ENCODE peak calls at places on chromosomes 3 and 15, in six cellular contexts. One of them, this sample, is unnamed.

GRCh38 chr3:122091602-122092006 is 36.4 kb downstream of the CD86 start:
- DNase-seq in cardiac muscle cell: no peak
- DNase-seq in astrocyte of the spinal cord: no peak
- DNase-seq in activated B cell treated with CpG ODN at 0.5 μM for 24 hours: no peak
- DNase-seq in fibroblast of pulmonary artery: no peak
- DNase-seq in keratinocyte: no peak
- DNase-seq in this sample: no peak

GRCh38 chr3:124260206-124260915 is 268.4 kb upstream of the ROPN1 start:
- DNase-seq in cardiac muscle cell: no peak
- DNase-seq in astrocyte of the spinal cord: peak
- DNase-seq in activated B cell treated with CpG ODN at 0.5 μM for 24 hours: no peak
- DNase-seq in fibroblast of pulmonary artery: peak
- DNase-seq in keratinocyte: no peak
- DNase-seq in this sample: no peak

GRCh38 chr15:101207867-101208288 is 44.0 kb downstream of the CHSY1 start:
- DNase-seq in cardiac muscle cell: no peak
- DNase-seq in astrocyte of the spinal cord: peak
- DNase-seq in activated B cell treated with CpG ODN at 0.5 μM for 24 hours: no peak
- DNase-seq in fibroblast of pulmonary artery: peak
- DNase-seq in keratinocyte: no peak
- DNase-seq in this sample: no peak

GRCh38 chr3:65348596-65348995 is 660.8 kb upstream of the ADAMTS9 start:
- DNase-seq in cardiac muscle cell: no peak
- DNase-seq in astrocyte of the spinal cord: peak
- DNase-seq in activated B cell treated with CpG ODN at 0.5 μM for 24 hours: no peak
- DNase-seq in fibroblast of pulmonary artery: peak
- DNase-seq in keratinocyte: no peak
- DNase-seq in this sample: no peak

GRCh38 chr3:155026999-155027591 is 53.0 kb upstream of the MME start:
- DNase-seq in cardiac muscle cell: no peak
- DNase-seq in astrocyte of the spinal cord: peak
- DNase-seq in activated B cell treated with CpG ODN at 0.5 μM for 24 hours: no peak
- DNase-seq in fibroblast of pulmonary artery: peak
- DNase-seq in keratinocyte: no peak
- DNase-seq in this sample: no peak

GRCh38 chr3:170483485-170484262 is 65.0 kb downstream of the CLDN11 start:
- DNase-seq in cardiac muscle cell: no peak
- DNase-seq in astrocyte of the spinal cord: no peak
- DNase-seq in activated B cell treated with CpG ODN at 0.5 μM for 24 hours: no peak
- DNase-seq in fibroblast of pulmonary artery: no peak
- DNase-seq in keratinocyte: no peak
- DNase-seq in this sample: no peak

GRCh38 chr15:98727115-98728040 is 79.0 kb downstream of the IGF1R start:
- DNase-seq in cardiac muscle cell: peak
- DNase-seq in astrocyte of the spinal cord: peak
- DNase-seq in activated B cell treated with CpG ODN at 0.5 μM for 24 hours: no peak
- DNase-seq in fibroblast of pulmonary artery: peak
- DNase-seq in keratinocyte: peak
- DNase-seq in this sample: peak

GRCh38 chr3:72306800-72307341 is 521.9 kb upstream of the PROK2 start:
- DNase-seq in cardiac muscle cell: peak
- DNase-seq in astrocyte of the spinal cord: peak
- DNase-seq in activated B cell treated with CpG ODN at 0.5 μM for 24 hours: no peak
- DNase-seq in fibroblast of pulmonary artery: peak
- DNase-seq in keratinocyte: no peak
- DNase-seq in this sample: no peak

GRCh38 chr3:57068437-57069089 is 8.1 kb downstream of the SPATA12 start:
- DNase-seq in cardiac muscle cell: peak
- DNase-seq in astrocyte of the spinal cord: peak
- DNase-seq in activated B cell treated with CpG ODN at 0.5 μM for 24 hours: peak
- DNase-seq in fibroblast of pulmonary artery: peak
- DNase-seq in keratinocyte: peak
- DNase-seq in this sample: no peak

GRCh38 chr15:67652586-67652985 is 110.1 kb downstream of the MAP2K5 start:
- DNase-seq in cardiac muscle cell: no peak
- DNase-seq in astrocyte of the spinal cord: no peak
- DNase-seq in activated B cell treated with CpG ODN at 0.5 μM for 24 hours: no peak
- DNase-seq in fibroblast of pulmonary artery: no peak
- DNase-seq in keratinocyte: no peak
- DNase-seq in this sample: no peak

DNA sequence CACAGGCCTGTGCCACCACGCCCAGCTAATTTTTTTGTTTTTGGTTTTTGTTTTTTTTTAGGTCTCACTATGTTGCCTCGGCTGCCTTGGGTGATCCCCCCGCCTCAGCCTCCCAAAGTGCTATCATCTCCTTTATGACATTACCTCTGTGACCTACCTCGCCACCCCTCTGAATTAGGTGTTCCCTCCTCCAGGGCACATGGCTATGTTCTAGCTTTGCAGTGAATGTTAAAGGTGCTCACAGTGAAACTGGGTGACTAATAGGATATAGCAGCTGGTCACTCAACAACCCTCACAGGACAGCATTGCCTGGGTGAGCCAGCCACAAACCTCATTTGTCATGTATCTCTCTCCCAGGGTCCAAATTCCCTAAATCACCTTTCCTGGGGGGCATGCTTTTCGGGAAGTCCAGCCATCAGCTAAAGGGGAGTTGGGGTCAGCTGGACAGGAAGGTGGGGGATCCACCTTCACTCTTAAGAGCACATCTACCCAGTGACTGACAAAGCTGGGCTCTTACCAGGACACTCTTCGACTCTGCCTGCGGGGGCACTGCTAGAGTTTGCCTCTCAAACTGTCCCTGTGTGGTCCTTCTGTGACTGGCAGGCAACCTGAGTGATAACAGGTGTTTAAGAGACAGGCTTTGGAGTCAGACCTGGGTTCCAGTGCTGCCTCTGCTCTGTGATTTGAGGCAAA is 1.6 kb upstream of the TTLL3 start:
- DNase-seq in cardiac muscle cell: peak
- DNase-seq in astrocyte of the spinal cord: no peak
- DNase-seq in activated B cell treated with CpG ODN at 0.5 μM for 24 hours: no peak
- DNase-seq in fibroblast of pulmonary artery: peak
- DNase-seq in keratinocyte: no peak
- DNase-seq in this sample: no peak
- TF ChIP-seq CTCF in cardiac muscle cell: no peak
- TF ChIP-seq CTCF in astrocyte of the spinal cord: peak
- TF ChIP-seq CTCF in activated B cell treated with CpG ODN at 0.5 μM for 24 hours: no peak
- TF ChIP-seq CTCF in fibroblast of pulmonary artery: peak
- TF ChIP-seq CTCF in keratinocyte: peak
- TF ChIP-seq CTCF in this sample: peak

GRCh38 chr3:13221491-13221890 is 148.3 kb upstream of the IQSEC1 start:
- DNase-seq in cardiac muscle cell: no peak
- DNase-seq in astrocyte of the spinal cord: no peak
- DNase-seq in activated B cell treated with CpG ODN at 0.5 μM for 24 hours: no peak
- DNase-seq in fibroblast of pulmonary artery: no peak
- DNase-seq in keratinocyte: no peak
- DNase-seq in this sample: no peak
- TF ChIP-seq CTCF in cardiac muscle cell: no peak
- TF ChIP-seq CTCF in astrocyte of the spinal cord: no peak
- TF ChIP-seq CTCF in activated B cell treated with CpG ODN at 0.5 μM for 24 hours: no peak
- TF ChIP-seq CTCF in fibroblast of pulmonary artery: no peak
- TF ChIP-seq CTCF in keratinocyte: no peak
- TF ChIP-seq CTCF in this sample: no peak

DNA sequence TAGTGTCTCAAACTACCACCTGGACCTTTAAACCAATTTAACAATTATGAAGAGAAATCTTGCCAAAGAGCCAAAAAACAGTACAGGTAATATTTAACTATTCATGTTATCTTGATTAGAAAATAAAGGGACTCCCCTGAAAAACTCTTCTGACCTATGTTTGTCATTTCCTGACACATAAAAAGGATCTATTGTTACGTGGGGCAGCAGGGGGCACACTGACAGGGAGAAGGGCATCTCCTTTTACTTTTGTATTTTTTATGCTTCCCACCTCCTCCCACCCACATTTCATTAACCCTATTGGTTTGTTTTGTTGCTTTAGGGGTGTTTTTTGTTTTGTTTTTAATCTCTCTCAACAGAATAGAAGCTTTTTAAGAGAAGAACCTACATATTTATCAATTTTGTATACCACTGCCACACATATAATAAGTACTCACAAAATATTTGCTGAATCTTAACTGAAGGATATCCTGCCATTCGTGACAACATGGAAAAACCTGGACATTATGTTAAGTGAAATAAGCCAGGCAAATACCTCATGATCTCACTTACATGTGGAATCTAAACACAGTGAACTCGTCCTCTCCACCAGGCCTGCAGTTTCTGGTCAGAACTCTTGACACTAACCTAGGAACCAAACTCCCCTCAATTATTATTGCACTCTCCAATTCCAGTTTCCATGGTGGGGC is 17.7 kb downstream of the STAG1 start:
- DNase-seq in cardiac muscle cell: no peak
- DNase-seq in astrocyte of the spinal cord: no peak
- DNase-seq in activated B cell treated with CpG ODN at 0.5 μM for 24 hours: no peak
- DNase-seq in fibroblast of pulmonary artery: peak
- DNase-seq in keratinocyte: no peak
- DNase-seq in this sample: no peak
- TF ChIP-seq CTCF in cardiac muscle cell: peak
- TF ChIP-seq CTCF in astrocyte of the spinal cord: no peak
- TF ChIP-seq CTCF in activated B cell treated with CpG ODN at 0.5 μM for 24 hours: no peak
- TF ChIP-seq CTCF in fibroblast of pulmonary artery: peak
- TF ChIP-seq CTCF in keratinocyte: no peak
- TF ChIP-seq CTCF in this sample: no peak

DNA sequence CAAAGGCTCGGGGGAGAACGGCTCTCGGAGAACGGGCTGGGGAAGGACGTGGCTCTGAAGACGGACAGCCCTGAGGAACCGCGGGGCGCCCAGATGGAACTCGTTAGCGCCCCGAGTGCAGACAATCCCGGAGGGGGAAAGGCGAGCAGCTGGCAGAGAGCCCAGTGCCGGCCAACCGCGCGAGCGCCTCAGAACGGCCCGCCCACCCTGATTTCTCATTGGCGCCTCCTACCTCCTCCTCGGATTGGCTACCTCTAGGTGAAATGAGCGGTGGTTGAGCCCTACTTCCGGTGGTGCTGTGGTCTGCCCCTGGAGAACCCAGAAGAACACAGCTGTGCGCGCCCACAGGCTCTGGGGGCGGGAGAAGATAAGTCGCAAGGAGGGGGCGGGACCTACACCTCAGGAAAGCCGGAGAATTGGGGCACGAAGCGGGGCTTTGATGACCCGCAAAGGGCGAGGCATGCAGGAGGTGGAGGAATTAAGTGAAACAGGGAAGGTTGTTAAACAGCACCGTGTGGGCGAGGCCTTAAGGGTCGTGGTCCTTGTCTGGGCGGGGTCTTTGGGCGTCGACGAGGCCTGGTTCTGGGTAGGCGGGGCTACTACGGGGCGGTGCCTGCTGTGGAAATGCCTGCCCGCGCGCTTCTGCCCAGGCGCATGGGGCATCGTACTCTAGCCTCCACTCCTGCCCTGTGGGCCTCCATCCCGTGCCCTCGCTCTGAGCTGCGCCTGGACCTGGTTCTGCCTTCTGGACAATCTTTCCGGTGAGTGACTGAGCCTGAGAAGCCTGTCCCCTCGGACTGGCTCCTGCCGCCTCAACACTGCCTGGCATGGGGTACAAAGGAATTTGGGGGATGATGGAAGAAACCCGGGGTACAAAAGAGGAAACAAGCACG is at the start of gene OGG1:
- DNase-seq in cardiac muscle cell: peak
- DNase-seq in astrocyte of the spinal cord: peak
- DNase-seq in activated B cell treated with CpG ODN at 0.5 μM for 24 hours: peak
- DNase-seq in fibroblast of pulmonary artery: peak
- DNase-seq in keratinocyte: peak
- DNase-seq in this sample: peak
- TF ChIP-seq CTCF in cardiac muscle cell: no peak
- TF ChIP-seq CTCF in astrocyte of the spinal cord: no peak
- TF ChIP-seq CTCF in activated B cell treated with CpG ODN at 0.5 μM for 24 hours: no peak
- TF ChIP-seq CTCF in fibroblast of pulmonary artery: no peak
- TF ChIP-seq CTCF in keratinocyte: no peak
- TF ChIP-seq CTCF in this sample: no peak

DNA sequence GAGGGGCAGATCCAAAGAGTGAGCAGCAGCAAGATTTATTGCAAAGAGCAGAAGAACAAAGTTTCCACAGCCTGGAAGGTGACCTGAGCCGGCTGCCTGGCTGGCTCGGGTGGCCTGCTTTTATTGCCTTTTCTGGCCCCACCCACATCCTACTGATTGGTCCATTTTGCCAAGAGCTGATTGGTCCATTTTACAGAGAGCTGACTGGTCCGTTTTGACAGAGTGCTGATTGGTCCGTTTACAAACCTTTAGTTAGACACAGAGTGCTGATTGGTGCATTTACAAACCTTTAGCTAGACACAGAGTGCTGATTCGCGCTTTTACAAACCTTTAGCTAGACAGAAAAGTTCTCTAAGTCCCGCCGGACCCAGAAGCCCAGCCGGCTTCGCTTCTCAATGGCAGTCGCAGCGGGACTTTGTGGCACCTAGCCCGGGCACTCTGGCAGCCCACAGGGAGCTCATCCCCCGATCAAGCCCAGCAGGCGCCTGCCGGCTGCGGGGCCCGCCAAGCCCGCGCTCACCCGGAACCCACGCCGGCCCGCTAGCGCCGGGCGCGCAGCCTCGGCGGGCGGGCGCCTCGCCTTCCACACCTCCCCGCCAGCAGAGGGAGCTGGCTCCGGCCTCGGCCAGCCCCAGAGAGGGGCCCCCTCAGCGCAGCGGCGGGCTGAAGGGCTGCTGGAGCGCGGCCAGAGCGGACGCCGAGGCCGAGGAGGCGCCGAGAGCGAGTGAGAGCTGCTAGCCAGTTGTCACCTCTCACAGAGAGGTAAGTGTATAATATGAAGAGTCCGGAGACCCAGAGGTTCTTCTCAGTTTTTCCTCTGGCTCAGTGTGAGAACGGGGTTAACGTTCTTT is 339.2 kb downstream of the CHL1 start:
- DNase-seq in cardiac muscle cell: peak
- DNase-seq in astrocyte of the spinal cord: peak
- DNase-seq in activated B cell treated with CpG ODN at 0.5 μM for 24 hours: no peak
- DNase-seq in fibroblast of pulmonary artery: peak
- DNase-seq in keratinocyte: peak
- DNase-seq in this sample: peak
- TF ChIP-seq CTCF in cardiac muscle cell: no peak
- TF ChIP-seq CTCF in astrocyte of the spinal cord: peak
- TF ChIP-seq CTCF in activated B cell treated with CpG ODN at 0.5 μM for 24 hours: no peak
- TF ChIP-seq CTCF in fibroblast of pulmonary artery: no peak
- TF ChIP-seq CTCF in keratinocyte: no peak
- TF ChIP-seq CTCF in this sample: peak

GRCh38 chr3:25537476-25537875 is 109.4 kb downstream of the RARB start:
- DNase-seq in cardiac muscle cell: no peak
- DNase-seq in astrocyte of the spinal cord: no peak
- DNase-seq in activated B cell treated with CpG ODN at 0.5 μM for 24 hours: no peak
- DNase-seq in fibroblast of pulmonary artery: no peak
- DNase-seq in keratinocyte: no peak
- DNase-seq in this sample: no peak

GRCh38 chr3:25547103-25547502 is 117.6 kb downstream of the TOP2B start:
- DNase-seq in cardiac muscle cell: no peak
- DNase-seq in astrocyte of the spinal cord: no peak
- DNase-seq in activated B cell treated with CpG ODN at 0.5 μM for 24 hours: no peak
- DNase-seq in fibroblast of pulmonary artery: no peak
- DNase-seq in keratinocyte: no peak
- DNase-seq in this sample: no peak

GRCh38 chr3:25540187-25540765 is 112.2 kb downstream of the RARB start:
- DNase-seq in cardiac muscle cell: no peak
- DNase-seq in astrocyte of the spinal cord: no peak
- DNase-seq in activated B cell treated with CpG ODN at 0.5 μM for 24 hours: no peak
- DNase-seq in fibroblast of pulmonary artery: no peak
- DNase-seq in keratinocyte: no peak
- DNase-seq in this sample: no peak

GRCh38 chr3:25547928-25548327 is 116.8 kb downstream of the TOP2B start:
- DNase-seq in cardiac muscle cell: no peak
- DNase-seq in astrocyte of the spinal cord: peak
- DNase-seq in activated B cell treated with CpG ODN at 0.5 μM for 24 hours: no peak
- DNase-seq in fibroblast of pulmonary artery: no peak
- DNase-seq in keratinocyte: no peak
- DNase-seq in this sample: no peak

GRCh38 chr3:25542571-25543039 is 114.5 kb downstream of the RARB start:
- DNase-seq in cardiac muscle cell: no peak
- DNase-seq in astrocyte of the spinal cord: no peak
- DNase-seq in activated B cell treated with CpG ODN at 0.5 μM for 24 hours: no peak
- DNase-seq in fibroblast of pulmonary artery: peak
- DNase-seq in keratinocyte: no peak
- DNase-seq in this sample: no peak
- TF ChIP-seq CTCF in cardiac muscle cell: no peak
- TF ChIP-seq CTCF in astrocyte of the spinal cord: no peak
- TF ChIP-seq CTCF in activated B cell treated with CpG ODN at 0.5 μM for 24 hours: no peak
- TF ChIP-seq CTCF in fibroblast of pulmonary artery: no peak
- TF ChIP-seq CTCF in keratinocyte: no peak
- TF ChIP-seq CTCF in this sample: no peak